ENCODE peak calls at places on chromosome 18, in five cellular contexts. One of them, this sample, is unnamed.

GRCh38 chr18:3500016-3500415 is 50.0 kb downstream of the TGIF1 start:
- DNase-seq in MCF 10A: no peak
- DNase-seq in lower leg skin: no peak
- DNase-seq in neural crest cell: no peak
- DNase-seq in nephron progenitor cell: no peak
- DNase-seq in this sample: no peak

GRCh38 chr18:70490008-70490933 is 201.4 kb downstream of the SOCS6 start:
- DNase-seq in lower leg skin: no peak
- DNase-seq in neural crest cell: peak
- DNase-seq in MCF 10A: peak
- DNase-seq in nephron progenitor cell: peak
- DNase-seq in this sample: peak

GRCh38 chr18:78295271-78295670 is 684.3 kb upstream of the SALL3 start:
- DNase-seq in lower leg skin: no peak
- DNase-seq in neural crest cell: no peak
- DNase-seq in MCF 10A: no peak
- DNase-seq in nephron progenitor cell: no peak
- DNase-seq in this sample: no peak

GRCh38 chr18:62452280-62452824 is 70.5 kb upstream of the ZCCHC2 start:
- DNase-seq in lower leg skin: no peak
- DNase-seq in neural crest cell: no peak
- DNase-seq in MCF 10A: peak
- DNase-seq in nephron progenitor cell: no peak
- DNase-seq in this sample: no peak

GRCh38 chr18:4181882-4182568 is 273.1 kb downstream of the DLGAP1 start:
- DNase-seq in lower leg skin: no peak
- DNase-seq in nephron progenitor cell: no peak
- DNase-seq in neural crest cell: no peak
- DNase-seq in MCF 10A: no peak
- DNase-seq in this sample: no peak

GRCh38 chr18:4987452-4988405 is 209.3 kb downstream of the AKAIN1 start:
- DNase-seq in lower leg skin: no peak
- DNase-seq in neural crest cell: no peak
- DNase-seq in MCF 10A: no peak
- DNase-seq in nephron progenitor cell: no peak
- DNase-seq in this sample: no peak

GRCh38 chr18:58638446-58638845 is 9.6 kb upstream of the ALPK2 start:
- DNase-seq in neural crest cell: no peak
- DNase-seq in lower leg skin: no peak
- DNase-seq in MCF 10A: no peak
- DNase-seq in nephron progenitor cell: no peak
- DNase-seq in this sample: no peak

GRCh38 chr18:76803814-76804213 is 18.5 kb upstream of the ZNF236 start:
- DNase-seq in neural crest cell: peak
- DNase-seq in nephron progenitor cell: peak
- DNase-seq in lower leg skin: peak
- DNase-seq in MCF 10A: peak
- DNase-seq in this sample: peak

GRCh38 chr18:62450546-62451395 is 72.1 kb upstream of the ZCCHC2 start:
- DNase-seq in lower leg skin: peak
- DNase-seq in MCF 10A: peak
- DNase-seq in nephron progenitor cell: no peak
- DNase-seq in neural crest cell: no peak
- DNase-seq in this sample: no peak

GRCh38 chr18:1075310-1075709 is 170.6 kb downstream of the ADCYAP1 start:
- DNase-seq in lower leg skin: no peak
- DNase-seq in nephron progenitor cell: no peak
- DNase-seq in MCF 10A: no peak
- DNase-seq in neural crest cell: no peak
- DNase-seq in this sample: no peak

GRCh38 chr18:14025306-14025940 is 106.8 kb downstream of the ZNF519 start:
- DNase-seq in nephron progenitor cell: no peak
- DNase-seq in MCF 10A: no peak
- DNase-seq in neural crest cell: no peak
- DNase-seq in lower leg skin: no peak
- DNase-seq in this sample: no peak

GRCh38 chr18:72206814-72207213 is 337.3 kb downstream of the CBLN2 start:
- DNase-seq in neural crest cell: no peak
- DNase-seq in lower leg skin: no peak
- DNase-seq in nephron progenitor cell: no peak
- DNase-seq in MCF 10A: no peak
- DNase-seq in this sample: no peak

GRCh38 chr18:62521588-62521987 is 1.2 kb upstream of the ZCCHC2 start:
- DNase-seq in lower leg skin: no peak
- DNase-seq in MCF 10A: no peak
- DNase-seq in neural crest cell: no peak
- DNase-seq in nephron progenitor cell: no peak
- DNase-seq in this sample: no peak

GRCh38 chr18:23856466-23857175 is 157.9 kb upstream of the TTC39C start:
- DNase-seq in lower leg skin: no peak
- DNase-seq in nephron progenitor cell: no peak
- DNase-seq in neural crest cell: no peak
- DNase-seq in MCF 10A: peak
- DNase-seq in this sample: no peak

GRCh38 chr18:13608791-13609552 is 117.4 kb downstream of the FAM210A start:
- DNase-seq in lower leg skin: no peak
- DNase-seq in neural crest cell: no peak
- DNase-seq in MCF 10A: no peak
- DNase-seq in nephron progenitor cell: no peak
- DNase-seq in this sample: no peak

GRCh38 chr18:79823120-79823519 is 25.4 kb downstream of the KCNG2 start:
- DNase-seq in lower leg skin: no peak
- DNase-seq in neural crest cell: no peak
- DNase-seq in nephron progenitor cell: no peak
- DNase-seq in MCF 10A: no peak
- DNase-seq in this sample: no peak

GRCh38 chr18:50753311-50753710 is 66.5 kb downstream of the MRO start:
- DNase-seq in MCF 10A: no peak
- DNase-seq in nephron progenitor cell: no peak
- DNase-seq in lower leg skin: peak
- DNase-seq in neural crest cell: no peak
- DNase-seq in this sample: no peak

GRCh38 chr18:46343940-46344372 is 239.8 kb downstream of the HAUS1 start:
- DNase-seq in neural crest cell: no peak
- DNase-seq in lower leg skin: peak
- DNase-seq in nephron progenitor cell: no peak
- DNase-seq in MCF 10A: peak
- DNase-seq in this sample: no peak

GRCh38 chr18:32040936-32041335 is 22.3 kb downstream of the RNF125 start:
- DNase-seq in neural crest cell: no peak
- DNase-seq in lower leg skin: no peak
- DNase-seq in nephron progenitor cell: no peak
- DNase-seq in MCF 10A: no peak
- DNase-seq in this sample: no peak

GRCh38 chr18:63342206-63342605 is 22.6 kb upstream of the BCL2 start:
- DNase-seq in neural crest cell: peak
- DNase-seq in nephron progenitor cell: peak
- DNase-seq in lower leg skin: no peak
- DNase-seq in MCF 10A: peak
- DNase-seq in this sample: peak

GRCh38 chr18:22113144-22113813 is 56.1 kb upstream of the GATA6 start:
- DNase-seq in lower leg skin: no peak
- DNase-seq in nephron progenitor cell: peak
- DNase-seq in neural crest cell: no peak
- DNase-seq in MCF 10A: peak
- DNase-seq in this sample: no peak

GRCh38 chr18:50559750-50560680 is at the start of gene MAPK4:
- DNase-seq in nephron progenitor cell: peak
- DNase-seq in lower leg skin: no peak
- DNase-seq in MCF 10A: peak
- DNase-seq in neural crest cell: peak
- DNase-seq in this sample: peak

GRCh38 chr18:31931886-31932240 is 11.1 kb downstream of the TRAPPC8 start:
- DNase-seq in nephron progenitor cell: no peak
- DNase-seq in MCF 10A: no peak
- DNase-seq in neural crest cell: no peak
- DNase-seq in lower leg skin: no peak
- DNase-seq in this sample: no peak

GRCh38 chr18:69956655-69957054 is 9.0 kb upstream of the CD226 start:
- DNase-seq in nephron progenitor cell: no peak
- DNase-seq in lower leg skin: no peak
- DNase-seq in MCF 10A: no peak
- DNase-seq in neural crest cell: no peak
- DNase-seq in this sample: no peak

GRCh38 chr18:8806105-8806797 is 100.9 kb downstream of the MTCL1 start:
- DNase-seq in MCF 10A: no peak
- DNase-seq in lower leg skin: no peak
- DNase-seq in neural crest cell: no peak
- DNase-seq in nephron progenitor cell: no peak
- DNase-seq in this sample: no peak

GRCh38 chr18:31979714-31980113 is 36.8 kb upstream of the TRAPPC8 start:
- DNase-seq in lower leg skin: no peak
- DNase-seq in nephron progenitor cell: no peak
- DNase-seq in MCF 10A: no peak
- DNase-seq in neural crest cell: no peak
- DNase-seq in this sample: no peak

DNA sequence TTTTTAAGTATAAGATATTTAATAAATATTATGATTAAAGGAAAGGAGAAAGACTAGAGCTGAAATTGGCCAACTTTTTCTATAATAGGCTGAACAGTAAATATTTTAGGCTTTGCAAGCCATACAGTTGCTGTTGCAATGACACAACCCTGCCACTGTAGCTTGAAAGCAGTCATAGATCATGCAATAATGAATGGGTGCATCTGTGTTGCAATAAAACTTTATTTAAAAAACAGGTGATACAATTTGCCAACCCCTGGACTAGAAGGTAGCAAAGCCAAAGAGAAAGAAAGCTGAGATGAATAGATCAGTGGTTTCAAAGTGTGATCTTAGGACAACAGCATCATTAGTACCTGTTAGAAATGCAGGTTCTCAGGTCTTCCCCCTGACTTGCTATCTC is 219.1 kb downstream of the SETBP1 start:
- DNase-seq in lower leg skin: no peak
- DNase-seq in MCF 10A: no peak
- DNase-seq in nephron progenitor cell: no peak
- DNase-seq in neural crest cell: no peak
- DNase-seq in this sample: no peak
- TF ChIP-seq CTCF in lower leg skin: no peak
- TF ChIP-seq CTCF in MCF 10A: peak
- TF ChIP-seq CTCF in nephron progenitor cell: no peak
- TF ChIP-seq CTCF in neural crest cell: peak
- TF ChIP-seq CTCF in this sample: no peak

GRCh38 chr18:43277164-43277600 is at the start of gene SYT4:
- DNase-seq in lower leg skin: peak
- DNase-seq in neural crest cell: peak
- DNase-seq in nephron progenitor cell: peak
- DNase-seq in MCF 10A: peak
- DNase-seq in this sample: peak
- TF ChIP-seq CTCF in lower leg skin: no peak
- TF ChIP-seq CTCF in neural crest cell: no peak
- TF ChIP-seq CTCF in nephron progenitor cell: no peak
- TF ChIP-seq CTCF in MCF 10A: no peak
- TF ChIP-seq CTCF in this sample: no peak

DNA sequence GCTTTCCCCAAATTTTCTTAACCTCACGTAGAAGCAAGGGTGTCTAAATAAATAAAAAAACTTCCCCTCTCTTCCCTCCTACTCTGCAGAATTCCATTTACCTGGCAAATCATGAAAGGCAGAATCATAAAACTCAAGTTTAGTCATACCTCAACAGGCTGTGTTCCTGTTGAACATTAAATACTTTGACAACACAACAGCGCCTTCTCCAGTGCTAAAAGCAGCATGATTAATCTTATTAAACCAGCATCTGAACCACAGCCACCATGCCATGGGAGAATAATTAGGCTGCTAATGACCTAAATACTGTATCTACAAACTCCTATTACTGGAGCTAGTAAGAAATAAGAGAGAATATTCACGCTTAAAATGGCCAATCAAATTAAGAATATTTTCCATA is 68.1 kb downstream of the CDH2 start:
- DNase-seq in MCF 10A: peak
- DNase-seq in nephron progenitor cell: no peak
- DNase-seq in lower leg skin: no peak
- DNase-seq in neural crest cell: no peak
- DNase-seq in this sample: no peak
- TF ChIP-seq CTCF in MCF 10A: no peak
- TF ChIP-seq CTCF in nephron progenitor cell: no peak
- TF ChIP-seq CTCF in lower leg skin: no peak
- TF ChIP-seq CTCF in neural crest cell: no peak
- TF ChIP-seq CTCF in this sample: no peak

DNA sequence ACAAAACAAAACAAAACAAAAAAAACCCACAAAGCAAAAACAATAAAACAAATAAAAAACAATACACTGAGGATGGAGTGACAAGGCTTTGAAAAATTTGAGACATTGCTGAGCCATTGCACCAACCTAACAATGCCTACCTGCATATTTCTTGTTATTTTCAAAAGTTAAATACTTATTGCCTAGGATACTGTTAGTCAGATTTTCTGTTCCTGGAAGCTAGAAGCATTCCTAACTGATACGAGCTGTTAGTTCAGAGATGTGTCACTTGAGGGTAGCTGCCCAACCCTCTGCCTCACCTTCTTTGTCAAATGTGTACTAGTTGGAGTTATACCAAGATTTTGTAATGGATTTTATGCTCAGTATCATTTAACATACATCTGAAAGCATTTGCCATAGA is 187.2 kb downstream of the TXNL1 start:
- DNase-seq in nephron progenitor cell: no peak
- DNase-seq in MCF 10A: no peak
- DNase-seq in lower leg skin: no peak
- DNase-seq in neural crest cell: no peak
- DNase-seq in this sample: no peak
- TF ChIP-seq CTCF in nephron progenitor cell: no peak
- TF ChIP-seq CTCF in MCF 10A: no peak
- TF ChIP-seq CTCF in lower leg skin: no peak
- TF ChIP-seq CTCF in neural crest cell: no peak
- TF ChIP-seq CTCF in this sample: no peak

DNA sequence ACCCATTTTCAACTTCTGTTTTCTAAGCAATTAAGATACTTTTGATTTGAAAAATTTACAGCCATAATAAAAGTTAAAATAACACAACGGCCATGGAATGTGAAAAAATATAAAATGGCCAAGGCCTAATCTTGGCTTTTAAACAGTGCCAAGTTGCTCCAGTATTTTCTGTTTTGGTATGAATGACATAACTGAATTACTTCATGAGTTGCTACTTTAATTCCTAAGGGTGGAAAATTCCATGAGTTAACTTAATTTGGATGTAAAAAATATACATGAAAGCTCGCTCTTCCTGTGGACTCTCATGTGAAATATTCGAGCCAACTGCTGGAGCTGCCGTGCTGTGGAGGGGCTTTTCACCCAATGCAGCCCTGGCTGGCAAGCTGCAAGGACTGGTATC is 285.9 kb upstream of the CCDC68 start:
- DNase-seq in lower leg skin: no peak
- DNase-seq in MCF 10A: no peak
- DNase-seq in neural crest cell: no peak
- DNase-seq in nephron progenitor cell: no peak
- DNase-seq in this sample: no peak
- TF ChIP-seq CTCF in lower leg skin: no peak
- TF ChIP-seq CTCF in MCF 10A: no peak
- TF ChIP-seq CTCF in neural crest cell: no peak
- TF ChIP-seq CTCF in nephron progenitor cell: no peak
- TF ChIP-seq CTCF in this sample: no peak

GRCh38 chr18:67517224-67517765 is 775 bp upstream of the DSEL start:
- DNase-seq in MCF 10A: no peak
- DNase-seq in neural crest cell: no peak
- DNase-seq in lower leg skin: peak
- DNase-seq in nephron progenitor cell: no peak
- DNase-seq in this sample: no peak
- TF ChIP-seq CTCF in MCF 10A: no peak
- TF ChIP-seq CTCF in neural crest cell: no peak
- TF ChIP-seq CTCF in lower leg skin: no peak
- TF ChIP-seq CTCF in nephron progenitor cell: no peak
- TF ChIP-seq CTCF in this sample: no peak

This sample was measured in progenitor cell of endocrine pancreas.